ENCODE peak calls at places on chromosomes 12 and 14, in seven cellular contexts. A, S, Y, Z, P, K and Q are unnamed samples.

GRCh38 chr12:25992026-25992782 is 33.7 kb downstream of the RASSF8 start:
- DNase-seq in Y (no peak), A (no peak), P (no peak), S (no peak), Z (no peak), K (no peak), Q (no peak)

GRCh38 chr14:69096766-69097475 is 56.0 kb downstream of the DCAF5 start:
- DNase-seq in Y (no peak), K (no peak), S (no peak), Z (peak; percentile 22), P (no peak), A (no peak), Q (no peak)

GRCh38 chr14:52268191-52269061 is 928 bp downstream of the PTGDR start:
- DNase-seq in Y (peak; percentile 61), S (no peak), A (peak; percentile 66), K (no peak), P (no peak), Z (peak; percentile 13), Q (peak; percentile 25)

GRCh38 chr12:6085841-6086240 is 38.6 kb downstream of the VWF start:
- DNase-seq in K (no peak), Z (no peak), P (no peak), A (no peak), S (no peak), Y (no peak), Q (no peak)

GRCh38 chr12:121187501-121187900 is 22.4 kb upstream of the P2RX4 start:
- DNase-seq in S (no peak), Z (no peak), P (no peak), K (no peak), A (no peak), Y (no peak), Q (no peak)

GRCh38 chr12:4440187-4440941 is 5.3 kb downstream of the FGF6 start:
- DNase-seq in S (no peak), Z (no peak), Y (no peak), A (peak; percentile 48), K (no peak), P (no peak), Q (no peak)

GRCh38 chr14:22598099-22598895 is at the start of gene ABHD4:
- DNase-seq in P (peak; percentile 87), Y (peak; percentile 90), Z (peak; percentile 42), S (peak; percentile 84), A (peak; percentile 90), K (peak; percentile 69), Q (peak; percentile 32)

GRCh38 chr12:104459556-104459909 is 2.8 kb downstream of the CHST11 start:
- DNase-seq in S (no peak), Y (no peak), K (no peak), A (no peak), Z (no peak), P (no peak), Q (no peak)

GRCh38 chr12:68405292-68405900 is 73.2 kb upstream of the MDM1 start:
- DNase-seq in Z (no peak), S (no peak), Y (no peak), A (no peak), K (peak; percentile 26), P (no peak), Q (no peak)

GRCh38 chr14:64812412-64812811 is 67.3 kb downstream of the SPTB start:
- DNase-seq in Z (no peak), A (peak; percentile 43), Y (peak; percentile 81), K (no peak), P (peak; percentile 49), S (peak; percentile 38), Q (no peak)

GRCh38 chr12:54331461-54331860 is 6.5 kb downstream of the COPZ1 start:
- DNase-seq in Z (no peak), A (no peak), Y (no peak), K (no peak), P (no peak), S (no peak), Q (no peak)

GRCh38 chr12:114694436-114695304 is 10.7 kb upstream of the TBX3 start:
- DNase-seq in Z (no peak), Y (no peak), P (no peak), A (peak; percentile 15), S (no peak), K (no peak), Q (no peak)

GRCh38 chr14:78633747-78634146 is 463.6 kb downstream of the NRXN3 start:
- DNase-seq in Z (no peak), Y (no peak), P (no peak), A (peak; percentile 71), K (no peak), S (no peak), Q (no peak)

GRCh38 chr14:99157676-99158075 is 114.3 kb downstream of the BCL11B start:
- DNase-seq in Y (no peak), K (no peak), P (no peak), A (no peak), S (no peak), Z (no peak), Q (no peak)

GRCh38 chr12:124646385-124647230 is 79.2 kb upstream of the NCOR2 start:
- DNase-seq in K (no peak), Z (no peak), P (peak; percentile 61), S (no peak), A (no peak), Y (no peak), Q (peak; percentile 10)

GRCh38 chr14:59333668-59334067 is 131.5 kb downstream of the GPR135 start:
- DNase-seq in A (no peak), P (no peak), Z (peak; percentile 95), S (no peak), Y (no peak), K (no peak), Q (no peak)

GRCh38 chr14:43141636-43142191 is 1365.4 kb downstream of the FSCB start:
- DNase-seq in A (no peak), P (no peak), Y (no peak), Z (no peak), S (no peak), K (no peak), Q (no peak)

GRCh38 chr12:88805286-88805685 is 225.0 kb upstream of the KITLG start:
- DNase-seq in P (no peak), K (no peak), Z (peak; percentile 9), A (no peak), Y (no peak), S (no peak), Q (no peak)

GRCh38 chr14:61213116-61213720 is 67.9 kb downstream of the TMEM30B start:
- DNase-seq in Z (peak; percentile 49), K (no peak), A (no peak), S (no peak), P (no peak), Y (no peak), Q (no peak)

GRCh38 chr12:113306382-113306781 is 28.5 kb downstream of the SLC8B1 start:
- DNase-seq in Y (no peak), A (no peak), K (no peak), S (no peak), Z (peak; percentile 46), P (no peak), Q (no peak)

GRCh38 chr14:29926228-29926627 is 1.4 kb downstream of the PRKD1 start:
- DNase-seq in Z (no peak), S (no peak), K (no peak), P (no peak), Y (no peak), A (peak; percentile 28), Q (no peak)